ENCODE peak calls at places on chromosome 20, in seven cellular contexts. Z, C, J, N, B, F and X are unnamed samples.

GRCh38 chr20:57264151-57264792 is 2.2 kb downstream of the BMP7 start:
- DNase-seq in N (no peak), B (no peak), J (no peak), Z (no peak), C (no peak), F (peak), X (no peak)

GRCh38 chr20:23628402-23629016 is 9.2 kb downstream of the CST3 start:
- DNase-seq in C (no peak), J (no peak), B (no peak), N (no peak), Z (no peak), F (no peak), X (no peak)

GRCh38 chr20:19737025-19737424 is 21.0 kb upstream of the RIN2 start:
- DNase-seq in J (no peak), B (peak), N (peak), F (no peak), C (no peak), Z (no peak), X (no peak)

GRCh38 chr20:59566631-59567524 is 37.5 kb upstream of the PHACTR3 start:
- DNase-seq in B (no peak), J (no peak), C (no peak), Z (no peak), N (no peak), F (peak), X (no peak)

GRCh38 chr20:52102559-52102958 is 89.0 kb downstream of the ZFP64 start:
- DNase-seq in F (no peak), B (no peak), J (no peak), C (no peak), N (no peak), Z (no peak), X (no peak)

GRCh38 chr20:19121916-19122315 is 90.5 kb upstream of the SLC24A3 start:
- DNase-seq in Z (no peak), F (no peak), N (no peak), B (no peak), J (no peak), C (no peak), X (no peak)

GRCh38 chr20:61589055-61589385 is 337.0 kb downstream of the CDH4 start:
- DNase-seq in N (peak), F (no peak), J (peak), Z (no peak), C (no peak), B (no peak), X (no peak)

GRCh38 chr20:730005-730404 is 38.3 kb downstream of the SLC52A3 start:
- DNase-seq in Z (no peak), F (no peak), J (no peak), C (no peak), B (no peak), N (no peak), X (no peak)

GRCh38 chr20:4508773-4509172 is 212.9 kb upstream of the PRND start:
- DNase-seq in N (peak), J (no peak), F (no peak), B (no peak), Z (no peak), C (no peak), X (no peak)

GRCh38 chr20:43972051-43972450 is 57.4 kb downstream of the TOX2 start:
- DNase-seq in C (no peak), B (no peak), F (no peak), N (no peak), Z (no peak), J (no peak), X (no peak)
- H3K27ac ChIP-seq in C (no peak), B (no peak), F (no peak), N (no peak), Z (no peak), J (no peak), X (no peak)

GRCh38 chr20:32098786-32099185 is 10.7 kb upstream of the TM9SF4 start:
- DNase-seq in Z (no peak), C (no peak), J (no peak), F (no peak), B (no peak), N (no peak), X (no peak)
- TF ChIP-seq CTCF in Z (no peak), C (no peak), J (no peak), F (no peak), B (no peak), N (no peak), X (no peak)

DNA sequence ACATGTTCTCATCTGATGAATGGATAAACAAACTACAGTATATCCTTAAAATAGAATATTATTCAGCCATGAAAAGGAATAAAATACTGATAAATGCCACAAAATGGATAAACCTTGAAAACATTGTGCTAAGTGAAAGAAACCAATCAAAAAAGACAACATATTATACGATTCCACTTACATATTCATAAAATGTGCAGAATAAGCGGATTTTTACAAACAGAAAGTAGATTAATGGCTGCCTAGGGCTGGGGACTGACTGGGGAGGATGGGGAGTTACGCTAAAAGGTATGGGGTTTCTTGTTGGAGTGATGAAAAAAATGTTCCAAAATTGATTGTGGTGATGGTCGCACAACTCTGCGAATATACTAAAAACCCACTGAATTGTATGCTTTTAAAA is 29.4 kb downstream of the KIZ start:
- DNase-seq in J (no peak), Z (no peak), C (no peak), N (no peak), B (no peak), F (no peak), X (no peak)
- H3K27ac ChIP-seq in J (no peak), Z (no peak), C (no peak), N (no peak), B (no peak), F (no peak), X (no peak)

GRCh38 chr20:45461225-45461624 is 8.3 kb upstream of the WFDC2 start:
- DNase-seq in N (no peak), B (no peak), Z (no peak), F (no peak), J (no peak), C (no peak), X (no peak)

GRCh38 chr20:45462711-45463110 is 6.8 kb upstream of the WFDC2 start:
- DNase-seq in J (no peak), Z (no peak), B (no peak), C (no peak), F (no peak), N (no peak), X (no peak)

GRCh38 chr20:45456632-45457031 is 12.9 kb upstream of the WFDC2 start:
- DNase-seq in Z (no peak), B (no peak), N (no peak), F (peak), J (no peak), C (no peak), X (no peak)

GRCh38 chr20:45463113-45463512 is 6.4 kb upstream of the WFDC2 start:
- DNase-seq in J (no peak), N (no peak), Z (no peak), F (no peak), B (no peak), C (no peak), X (no peak)

DNA sequence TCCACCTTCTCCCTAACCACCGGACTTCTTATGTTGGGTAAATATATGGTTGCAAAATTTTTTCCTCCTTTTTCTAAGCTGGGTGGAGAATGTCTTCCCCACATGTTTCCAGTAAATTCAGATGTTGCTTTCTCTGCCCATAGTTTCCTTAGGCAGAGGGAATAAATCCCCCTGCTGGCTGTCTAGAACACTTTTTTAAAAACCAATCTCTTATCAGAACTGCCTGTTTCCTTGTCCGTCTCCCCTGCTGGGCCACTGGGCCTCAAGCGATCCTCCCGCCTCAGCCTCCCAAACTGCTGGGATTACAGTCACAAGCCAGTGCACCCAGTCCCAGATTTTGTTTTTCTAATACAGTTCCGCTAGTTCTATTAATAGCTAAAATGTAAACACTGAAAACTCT is 9.9 kb upstream of the WFDC2 start:
- DNase-seq in N (no peak), C (no peak), Z (no peak), J (no peak), F (no peak), B (no peak), X (no peak)
- TF ChIP-seq CTCF in N (no peak), C (no peak), Z (no peak), J (peak), F (no peak), B (no peak), X (no peak)

GRCh38 chr20:48309293-48309692 is 518.5 kb downstream of the PREX1 start:
- DNase-seq in Z (no peak), C (no peak), J (no peak), B (no peak), F (no peak), N (no peak), X (no peak)
- H3K27ac ChIP-seq in Z (peak), C (no peak), J (no peak), B (no peak), F (no peak), N (peak), X (no peak)

DNA sequence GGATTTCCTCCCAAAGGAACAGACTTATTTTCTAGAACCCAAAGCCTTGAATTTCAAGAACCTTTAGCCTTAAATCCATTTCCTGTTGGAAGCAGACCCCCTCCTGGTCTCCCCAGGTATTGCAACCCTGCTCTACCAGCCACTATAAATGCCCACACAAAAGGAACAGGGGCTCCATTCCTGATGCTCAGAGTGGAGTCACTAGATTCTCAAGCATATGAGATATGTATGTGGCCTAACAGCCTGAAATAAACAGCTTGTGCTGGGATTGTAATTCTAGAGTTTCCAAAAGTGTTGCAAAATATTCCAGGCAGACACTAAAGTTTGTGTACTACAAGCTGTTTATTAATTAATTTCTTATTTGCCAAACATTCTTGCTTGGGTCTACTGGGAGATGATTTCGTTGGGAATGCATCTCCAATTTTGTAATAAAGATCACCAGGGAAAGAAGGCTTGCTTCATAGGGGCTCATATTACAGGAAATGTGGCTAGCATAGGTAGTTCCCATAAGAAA is 44.8 kb downstream of the RIPOR3 start:
- DNase-seq in C (no peak), B (no peak), Z (no peak), N (no peak), J (peak), F (no peak), X (no peak)
- TF ChIP-seq CTCF in C (no peak), B (no peak), Z (peak), N (no peak), J (peak), F (no peak), X (no peak)

GRCh38 chr20:13338999-13339411 is 117.9 kb downstream of the ISM1 start:
- DNase-seq in N (no peak), B (no peak), J (no peak), Z (no peak), C (no peak), F (no peak), X (no peak)
- H3K27ac ChIP-seq in N (no peak), B (no peak), J (no peak), Z (no peak), C (no peak), F (no peak), X (no peak)

GRCh38 chr20:39072132-39072531 is 110.0 kb downstream of the DHX35 start:
- DNase-seq in F (no peak), Z (no peak), N (no peak), B (no peak), J (no peak), C (no peak), X (no peak)
- TF ChIP-seq CTCF in F (no peak), Z (no peak), N (no peak), B (no peak), J (no peak), C (no peak), X (no peak)

GRCh38 chr20:9626357-9626756 is 112.0 kb downstream of the LAMP5 start:
- DNase-seq in F (no peak), J (no peak), N (peak), C (no peak), B (no peak), Z (no peak), X (no peak)
- H3K27ac ChIP-seq in F (no peak), J (no peak), N (no peak), C (no peak), B (no peak), Z (no peak), X (no peak)

DNA sequence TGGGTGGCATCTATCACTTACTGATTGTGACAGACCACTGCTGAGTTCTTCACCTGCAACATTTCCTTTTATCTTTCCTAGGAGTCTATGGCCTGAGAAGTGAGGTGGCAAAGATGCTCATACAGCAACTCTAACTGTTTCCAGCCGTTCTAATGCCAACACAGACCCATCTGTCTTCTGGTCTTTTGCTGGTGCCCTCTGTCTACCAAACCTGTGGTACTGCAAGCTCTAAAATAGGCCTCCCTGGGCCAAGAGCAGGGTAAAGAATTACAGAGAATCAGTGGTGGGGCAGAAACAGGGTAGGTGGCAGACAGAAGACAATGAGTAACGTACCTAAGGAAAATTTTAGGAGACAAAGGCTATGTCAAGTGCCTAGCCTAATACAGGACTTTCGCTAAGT is 611.0 kb upstream of the FLRT3 start:
- DNase-seq in B (no peak), C (no peak), F (no peak), N (no peak), Z (no peak), J (no peak), X (no peak)
- TF ChIP-seq CTCF in B (no peak), C (no peak), F (no peak), N (no peak), Z (no peak), J (no peak), X (no peak)